ENCODE peak calls at places on chromosomes 13 and 19, in seven cellular contexts. R is activated T-helper 1 cell treated with anti-CD3 and anti-CD28 coated beads, Interleukin-12 subunit alpha, Interleukin-12 subunit beta, Interleukin-2, Interleukin-4 antibody, amounts not matched to agents 30 ng/mL and 10 ng/mL and 1 ng/mL, durations not matched to agents 14 hours and 24 hours and 36 hours; Y is A549; U is AG04450; C is lung; V is GM06990; Q is GM19239. N is an unnamed sample.

GRCh38 chr13:25659091-25659502 is 287.3 kb downstream of the ATP8A2 start:
- DNase-seq in R (no peak), Y (no peak), U (no peak), C (no peak), V (no peak), Q (no peak), N (no peak)

GRCh38 chr13:32983058-32983457 is 33.2 kb upstream of the KL start:
- DNase-seq in R (no peak), Y (no peak), U (no peak), C (no peak), V (no peak), Q (no peak), N (no peak)

GRCh38 chr13:54945978-54946377 is 1917.4 kb downstream of the OLFM4 start:
- DNase-seq in R (no peak), Y (no peak), U (no peak), C (no peak), V (no peak), Q (no peak), N (no peak)

GRCh38 chr13:110644892-110645521 is 29.7 kb downstream of the NAXD start:
- DNase-seq in R (peak), Y (peak), U (peak), C (peak), V (no peak), Q (peak), N (no peak)

GRCh38 chr19:4590559-4590958 is 31.1 kb upstream of the SEMA6B start:
- DNase-seq in R (no peak), Y (no peak), U (no peak), C (no peak), V (no peak), Q (no peak), N (no peak)

GRCh38 chr13:20774746-20775145 is 985 bp upstream of the EEF1AKMT1 start:
- DNase-seq in R (no peak), Y (no peak), U (no peak), C (no peak), V (no peak), Q (no peak), N (no peak)

GRCh38 chr19:33394723-33395560 is 21.4 kb downstream of the CEBPG start:
- DNase-seq in R (no peak), Y (no peak), U (no peak), C (no peak), V (no peak), Q (no peak), N (no peak)

GRCh38 chr13:112113355-112113754 is 46.4 kb downstream of the SOX1 start:
- DNase-seq in R (no peak), Y (no peak), U (no peak), C (no peak), V (no peak), Q (no peak), N (no peak)

GRCh38 chr13:68291595-68291994 is 1061.5 kb upstream of the PCDH9 start:
- DNase-seq in R (no peak), Y (no peak), U (no peak), C (no peak), V (no peak), Q (no peak), N (no peak)

GRCh38 chr19:55670280-55671053 is 4.6 kb upstream of the EPN1 start:
- DNase-seq in R (no peak), Y (peak), U (no peak), C (no peak), V (peak), Q (no peak), N (no peak)

GRCh38 chr19:54352546-54352945 is 12.2 kb downstream of the LAIR1 start:
- DNase-seq in R (no peak), Y (no peak), U (no peak), C (no peak), V (no peak), Q (no peak), N (no peak)

GRCh38 chr19:15862444-15862843 is 35.4 kb downstream of the CYP4F2 start:
- DNase-seq in R (no peak), Y (no peak), U (no peak), C (no peak), V (no peak), Q (no peak), N (no peak)

GRCh38 chr13:70708744-70709143 is 600.5 kb upstream of the KLHL1 start:
- DNase-seq in R (no peak), Y (no peak), U (no peak), C (no peak), V (no peak), Q (no peak), N (no peak)

N was measured in GDM1.